ENCODE peak calls at places on chromosome 1, in seven cellular contexts. K is adrenal gland, N is breast epithelium, B is thyroid gland, M is ovary, U is upper lobe of left lung, I is stomach. H is an unnamed sample. For H3K4me1, the result is how much of the 10 kb centered on the place peaks cover.

GRCh38 chr1:77405186-77405585 is 123.4 kb downstream of the AK5 start:
- DNase-seq in K (no peak), N (no peak), B (no peak), M (no peak), U (no peak), I (no peak), H (no peak)

GRCh38 chr1:3483801-3484444 is 29.5 kb downstream of the ARHGEF16 start:
- DNase-seq in K (peak), N (no peak), B (peak), M (no peak), U (peak), I (peak), H (no peak)

GRCh38 chr1:210677533-210677932 is 348.8 kb downstream of the HHAT start:
- DNase-seq in K (no peak), N (no peak), B (no peak), M (no peak), U (no peak), I (no peak), H (no peak)

GRCh38 chr1:151238467-151238739 is 16.1 kb upstream of the PSMD4 start:
- DNase-seq in K (no peak), N (no peak), B (no peak), M (no peak), U (no peak), I (no peak), H (no peak)

GRCh38 chr1:23384312-23385058 is 14.8 kb upstream of the ZNF436 start:
- DNase-seq in K (peak), N (no peak), B (no peak), M (no peak), U (no peak), I (no peak), H (no peak)

GRCh38 chr1:203197625-203198024 is 11.1 kb upstream of the CHI3L1 start:
- DNase-seq in K (no peak), N (no peak), B (no peak), M (no peak), U (no peak), I (no peak), H (no peak)

GRCh38 chr1:198756470-198756869 is 117.6 kb downstream of the PTPRC start:
- DNase-seq in K (no peak), N (no peak), B (no peak), M (no peak), U (no peak), I (no peak), H (no peak)

GRCh38 chr1:109713636-109714035 is 1.6 kb downstream of the GSTM5 start:
- DNase-seq in K (no peak), N (no peak), B (no peak), M (no peak), U (no peak), I (no peak), H (no peak)

GRCh38 chr1:168774241-168774640 is 45.2 kb upstream of the DPT start:
- DNase-seq in K (peak), N (no peak), B (peak), M (peak), U (no peak), I (no peak), H (peak)

GRCh38 chr1:10693497-10694273 is 102.8 kb downstream of the CASZ1 start:
- DNase-seq in K (peak), N (no peak), B (peak), M (peak), U (peak), I (no peak), H (no peak)

GRCh38 chr1:64245495-64245894 is 42.1 kb downstream of the UBE2U start:
- DNase-seq in K (no peak), N (no peak), B (no peak), M (no peak), U (no peak), I (no peak), H (no peak)

GRCh38 chr1:74609810-74610371 is 63.7 kb downstream of the ERICH3 start:
- DNase-seq in K (no peak), N (no peak), B (no peak), M (no peak), U (no peak), I (no peak), H (no peak)

GRCh38 chr1:152869808-152870419 is 8.2 kb upstream of the SMCP start:
- DNase-seq in K (peak), N (peak), B (peak), M (peak), U (no peak), I (peak), H (peak)

GRCh38 chr1:195604287-195604686 is 1004.0 kb downstream of the KCNT2 start:
- DNase-seq in K (no peak), N (no peak), B (no peak), M (no peak), U (no peak), I (no peak), H (no peak)

GRCh38 chr1:224168859-224169380 is 14.1 kb upstream of the DEGS1 start:
- DNase-seq in K (no peak), N (no peak), B (no peak), M (peak), U (no peak), I (no peak), H (no peak)

GRCh38 chr1:200139661-200140250 is 112.2 kb downstream of the NR5A2 start:
- DNase-seq in K (no peak), N (no peak), B (no peak), M (no peak), U (no peak), I (no peak), H (no peak)

GRCh38 chr1:10431065-10431730 is 965 bp downstream of the CENPS start:
- DNase-seq in K (no peak), N (no peak), B (peak), M (no peak), U (no peak), I (no peak), H (no peak)

GRCh38 chr1:209621329-209621728 is 30.9 kb downstream of the LAMB3 start:
- DNase-seq in K (peak), N (peak), B (peak), M (no peak), U (no peak), I (no peak), H (no peak)

GRCh38 chr1:43558346-43558841 is 27.7 kb downstream of the PTPRF start:
- DNase-seq in K (no peak), N (no peak), B (peak), M (peak), U (peak), I (no peak), H (no peak)

GRCh38 chr1:85488126-85488525 is 23.2 kb upstream of the DDAH1 start:
- DNase-seq in K (no peak), N (no peak), B (no peak), M (no peak), U (no peak), I (no peak), H (no peak)

GRCh38 chr1:91513160-91513559 is 12.5 kb downstream of the CDC7 start:
- DNase-seq in K (no peak), N (no peak), B (no peak), M (no peak), U (no peak), I (no peak), H (no peak)

GRCh38 chr1:243315455-243315854 is 59.6 kb downstream of the SDCCAG8 start:
- DNase-seq in K (no peak), N (no peak), B (no peak), M (no peak), U (no peak), I (no peak), H (no peak)

GRCh38 chr1:111669268-111669667 is 49.7 kb downstream of the RAP1A start:
- DNase-seq in K (no peak), N (no peak), B (no peak), M (no peak), U (no peak), I (no peak), H (no peak)

GRCh38 chr1:216587715-216588114 is 135.5 kb downstream of the ESRRG start:
- DNase-seq in K (no peak), N (no peak), B (no peak), M (no peak), U (no peak), I (no peak), H (no peak)

GRCh38 chr1:231691618-231692259 is 65.1 kb downstream of the DISC1 start:
- DNase-seq in K (peak), N (no peak), B (peak), M (peak), U (peak), I (no peak), H (no peak)

GRCh38 chr1:167697667-167698141 is 24.1 kb upstream of the MPZL1 start:
- DNase-seq in K (peak), N (peak), B (peak), M (no peak), U (peak), I (peak), H (peak)

GRCh38 chr1:172345077-172345476 is 75.4 kb upstream of the C1orf105 start:
- DNase-seq in K (no peak), N (no peak), B (no peak), M (no peak), U (no peak), I (no peak), H (no peak)

GRCh38 chr1:223135176-223135575 is 7.9 kb downstream of the TLR5 start:
- DNase-seq in K (peak), N (peak), B (peak), M (peak), U (no peak), I (no peak), H (no peak)

GRCh38 chr1:61322769-61323168 is 240.4 kb downstream of the NFIA start:
- DNase-seq in K (no peak), N (no peak), B (no peak), M (no peak), U (no peak), I (no peak), H (no peak)

GRCh38 chr1:202355944-202356553 is 7.5 kb downstream of the PPP1R12B start:
- DNase-seq in K (no peak), N (no peak), B (no peak), M (no peak), U (no peak), I (no peak), H (no peak)

GRCh38 chr1:6157528-6158174 is 22.5 kb downstream of the CHD5 start:
- DNase-seq in K (no peak), N (peak), B (no peak), M (no peak), U (no peak), I (no peak), H (no peak)

GRCh38 chr1:231334079-231334666 is 3.5 kb downstream of the EXOC8 start:
- DNase-seq in K (no peak), N (no peak), B (no peak), M (no peak), U (no peak), I (no peak), H (no peak)

GRCh38 chr1:189616893-189617292 is 860.8 kb downstream of the BRINP3 start:
- DNase-seq in K (no peak), N (no peak), B (no peak), M (no peak), U (no peak), I (no peak), H (no peak)

GRCh38 chr1:51738681-51739080 is 121.8 kb downstream of the OSBPL9 start:
- DNase-seq in K (no peak), N (no peak), B (no peak), M (no peak), U (no peak), I (no peak), H (no peak)

GRCh38 chr1:56045062-56045461 is 534.3 kb downstream of the PLPP3 start:
- DNase-seq in K (no peak), N (no peak), B (no peak), M (no peak), U (no peak), I (no peak), H (no peak)

GRCh38 chr1:45326627-45327591 is at the start of gene HPDL:
- DNase-seq in K (peak), N (no peak), B (peak), M (peak), U (peak), I (peak), H (peak)

GRCh38 chr1:213761845-213762407 is 225.8 kb upstream of the PROX1 start:
- DNase-seq in K (no peak), N (no peak), B (no peak), M (no peak), U (no peak), I (no peak), H (no peak)

DNA sequence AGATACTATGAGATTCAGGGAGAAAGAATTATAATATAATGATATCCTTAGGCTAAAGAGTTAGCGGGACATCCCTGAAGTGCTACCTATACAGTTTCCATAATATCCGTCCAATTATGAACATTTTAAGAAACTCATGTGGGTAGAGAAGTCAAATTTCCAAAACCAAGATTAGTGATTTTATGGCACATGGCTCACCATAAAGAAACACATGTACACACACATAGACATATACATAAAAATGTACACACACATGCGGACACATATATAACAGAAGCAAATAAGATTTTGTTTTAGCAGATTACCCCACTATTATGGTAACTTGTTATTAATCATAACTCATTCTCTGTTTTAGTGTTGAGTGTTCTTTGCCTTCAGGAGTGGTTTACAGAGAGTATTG is 566.7 kb upstream of the NEGR1 start:
- DNase-seq in K (no peak), N (no peak), B (no peak), M (no peak), U (no peak), I (no peak), H (no peak)
- TF ChIP-seq CTCF in K (no peak), N (no peak), B (no peak), M (no peak), U (no peak), I (no peak), H (no peak)

DNA sequence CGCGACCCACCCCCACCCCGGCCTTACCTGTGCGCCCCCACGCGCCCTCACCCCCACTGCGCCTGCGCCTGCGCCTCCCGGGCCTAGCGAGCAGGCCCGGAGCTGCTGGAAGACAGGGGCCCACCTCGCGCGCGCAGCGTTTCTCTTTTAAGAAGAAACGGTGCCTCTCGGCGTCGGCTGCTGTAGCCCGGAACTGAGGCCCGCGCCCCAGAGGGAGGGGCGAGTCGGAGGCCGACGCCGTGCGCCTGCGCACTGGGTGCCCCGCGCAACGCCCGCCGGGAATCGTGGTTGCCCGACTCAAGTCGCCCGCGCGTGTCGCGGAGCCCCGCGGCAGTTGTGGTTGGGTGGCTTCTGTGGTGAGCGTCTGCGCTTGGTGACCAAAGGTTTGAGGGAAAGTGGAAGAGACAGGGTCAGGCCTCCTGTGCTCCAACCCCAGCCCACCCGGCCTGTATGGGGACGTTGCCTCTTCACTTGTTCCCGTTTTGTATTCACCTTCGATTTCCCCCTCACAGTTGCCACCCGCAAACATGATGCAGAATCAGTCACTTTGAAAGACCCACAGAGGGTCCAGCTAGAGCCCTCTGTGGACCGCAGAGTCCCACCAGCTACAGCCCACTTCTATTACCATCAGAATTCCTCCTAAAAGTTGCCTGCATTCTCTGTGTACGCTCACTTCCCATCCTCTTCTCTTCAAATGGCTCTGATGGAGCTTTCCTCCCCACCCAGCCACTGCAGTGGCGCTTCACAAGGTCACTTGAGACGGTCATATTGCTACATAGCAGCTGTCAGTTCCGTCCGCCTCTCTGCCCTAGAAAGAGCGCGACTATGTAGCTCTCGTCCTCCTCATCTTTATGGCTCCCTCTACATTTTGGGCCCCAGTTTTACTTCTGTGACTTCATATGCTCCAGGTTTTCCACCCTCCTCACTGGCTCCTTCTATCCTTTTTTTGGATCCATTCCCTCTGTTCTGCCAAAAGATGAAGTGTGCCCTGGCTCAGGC is at the start of gene ZNF692:
- DNase-seq in K (peak), N (peak), B (peak), M (peak), U (peak), I (peak), H (peak)
- TF ChIP-seq POLR2A in K (peak), N (peak), B (no peak), M (peak), U (peak), I (peak), H (no peak)

GRCh38 chr1:157193219-157193618 is 55.0 kb upstream of the ETV3 start:
- DNase-seq in K (no peak), N (no peak), B (no peak), M (no peak), U (no peak), I (no peak), H (no peak)
- H3K4me1 ChIP-seq in K (under half), N (under half), B (under half), M (under half), U (under half), I (under half), H (under half)

GRCh38 chr1:183889095-183889494 is 84.2 kb downstream of the RGL1 start:
- DNase-seq in K (no peak), N (no peak), B (no peak), M (no peak), U (no peak), I (no peak), H (no peak)
- TF ChIP-seq CTCF in K (no peak), N (no peak), B (no peak), M (no peak), U (no peak), I (no peak), H (no peak)

H was measured in heart left ventricle.